ENCODE peak calls at places on chromosomes 11 and 22, in six cellular contexts. J, X, G, O, W and T are unnamed samples.

GRCh38 chr22:41256898-41257260 is 16.1 kb upstream of the CHADL start:
- DNase-seq in J (no peak), X (no peak), G (no peak), O (no peak), W (no peak), T (no peak)

GRCh38 chr11:20156876-20157613 is 3.2 kb downstream of the DBX1 start:
- DNase-seq in J (no peak), X (no peak), G (no peak), O (no peak), W (peak; percentile 32), T (no peak)

GRCh38 chr11:15707971-15708370 is 593.2 kb downstream of the INSC start:
- DNase-seq in J (no peak), X (peak; percentile 27), G (no peak), O (peak; percentile 22), W (no peak), T (no peak)

GRCh38 chr22:33757443-33758124 is 162.7 kb downstream of the LARGE1 start:
- DNase-seq in J (no peak), X (no peak), G (no peak), O (no peak), W (no peak), T (no peak)

GRCh38 chr11:59259047-59259446 is 46.3 kb upstream of the MPEG1 start:
- DNase-seq in J (no peak), X (no peak), G (no peak), O (no peak), W (no peak), T (no peak)

GRCh38 chr11:32421992-32422391 is 13.3 kb downstream of the WT1 start:
- DNase-seq in J (no peak), X (no peak), G (no peak), O (no peak), W (no peak), T (no peak)

GRCh38 chr11:61919113-61919840 is 1.9 kb upstream of the RAB3IL1 start:
- DNase-seq in J (no peak), X (peak; percentile 29), G (no peak), O (no peak), W (no peak), T (no peak)

GRCh38 chr11:62504158-62504973 is 42.2 kb downstream of the AHNAK start:
- DNase-seq in J (peak; percentile 80), X (no peak), G (no peak), O (no peak), W (no peak), T (no peak)

GRCh38 chr11:12126352-12127019 is 16.1 kb downstream of the MICAL2 start:
- DNase-seq in J (peak; percentile 77), X (no peak), G (no peak), O (peak; percentile 68), W (peak; percentile 78), T (no peak)

GRCh38 chr11:73072935-73073481 is 69.1 kb downstream of the FCHSD2 start:
- DNase-seq in J (no peak), X (no peak), G (peak; percentile 72), O (no peak), W (peak; percentile 27), T (no peak)

GRCh38 chr22:32589007-32589406 is 114.4 kb downstream of the FBXO7 start:
- DNase-seq in J (no peak), X (no peak), G (no peak), O (no peak), W (no peak), T (peak; percentile 57)

GRCh38 chr11:75509201-75509600 is 16.5 kb downstream of the GDPD5 start:
- DNase-seq in J (no peak), X (no peak), G (no peak), O (no peak), W (no peak), T (no peak)

GRCh38 chr11:108237058-108237481 is 14.2 kb downstream of the ATM start:
- DNase-seq in J (no peak), X (no peak), G (no peak), O (no peak), W (no peak), T (no peak)

GRCh38 chr22:45477366-45478107 is 25.1 kb upstream of the FBLN1 start:
- DNase-seq in J (peak; percentile 36), X (no peak), G (no peak), O (no peak), W (no peak), T (no peak)

GRCh38 chr11:576791-577610 is 731 bp downstream of the PHRF1 start:
- DNase-seq in J (no peak), X (peak; percentile 53), G (no peak), O (no peak), W (no peak), T (no peak)

GRCh38 chr11:84430661-84431060 is 1144.5 kb upstream of the CCDC90B start:
- DNase-seq in J (no peak), X (no peak), G (no peak), O (no peak), W (no peak), T (no peak)

GRCh38 chr11:66113132-66113856 is 43.2 kb downstream of the PACS1 start:
- DNase-seq in J (no peak), X (no peak), G (no peak), O (no peak), W (no peak), T (no peak)

GRCh38 chr22:25643232-25644000 is 78.9 kb downstream of the GRK3 start:
- DNase-seq in J (no peak), X (no peak), G (peak; percentile 46), O (no peak), W (no peak), T (no peak)

GRCh38 chr11:79208126-79208525 is 232.7 kb downstream of the TENM4 start:
- DNase-seq in J (no peak), X (no peak), G (peak; percentile 4), O (no peak), W (no peak), T (no peak)

GRCh38 chr11:120750647-120751419 is 239.3 kb downstream of the GRIK4 start:
- DNase-seq in J (no peak), X (no peak), G (no peak), O (no peak), W (no peak), T (no peak)

GRCh38 chr11:32100495-32100894 is 9.6 kb downstream of the RCN1 start:
- DNase-seq in J (no peak), X (no peak), G (no peak), O (no peak), W (no peak), T (no peak)

GRCh38 chr11:103901656-103902055 is 134.8 kb upstream of the DDI1 start:
- DNase-seq in J (no peak), X (no peak), G (no peak), O (no peak), W (no peak), T (no peak)

GRCh38 chr11:103898577-103899336 is 137.7 kb upstream of the DDI1 start:
- DNase-seq in J (no peak), X (no peak), G (peak; percentile 56), O (no peak), W (no peak), T (no peak)

GRCh38 chr11:103897156-103897555 is 139.3 kb upstream of the DDI1 start:
- DNase-seq in J (no peak), X (no peak), G (no peak), O (no peak), W (no peak), T (no peak)

GRCh38 chr11:103894673-103895072 is 141.8 kb upstream of the DDI1 start:
- DNase-seq in J (no peak), X (no peak), G (no peak), O (no peak), W (no peak), T (no peak)

GRCh38 chr11:103898065-103898464 is 138.4 kb upstream of the DDI1 start:
- DNase-seq in J (no peak), X (no peak), G (peak; percentile 40), O (no peak), W (no peak), T (no peak)
- H3K4me3 ChIP-seq in J (no peak overlapping the region), X (no peak overlapping the region), G (peak overlapping the region; percentile 66), O (no peak overlapping the region), W (no peak overlapping the region), T (no peak overlapping the region)

DNA sequence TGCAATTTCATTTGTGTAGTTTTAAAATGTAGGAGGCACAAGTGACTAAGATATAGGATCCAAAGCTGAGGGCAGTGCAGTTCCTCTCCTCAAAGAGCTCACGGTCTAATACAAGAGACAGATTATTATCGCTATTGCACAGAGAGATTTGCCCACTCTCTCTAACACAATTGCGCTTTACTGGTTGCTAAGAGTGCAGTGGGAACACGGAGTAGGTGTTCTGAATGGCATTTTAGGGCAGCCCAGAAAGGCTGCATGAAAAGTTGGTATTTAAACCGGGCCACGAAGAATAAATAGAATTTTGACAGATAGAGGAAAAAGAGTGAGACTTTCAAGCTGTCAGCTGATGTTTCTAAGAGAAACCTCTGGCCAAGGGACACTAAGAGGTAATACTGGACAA is 79.5 kb downstream of the BLID start:
- DNase-seq in J (no peak), X (no peak), G (no peak), O (no peak), W (no peak), T (no peak)
- H3K4me3 ChIP-seq in J (no peak overlapping the region), X (no peak overlapping the region), G (no peak overlapping the region), O (no peak overlapping the region), W (no peak overlapping the region), T (no peak overlapping the region)

DNA sequence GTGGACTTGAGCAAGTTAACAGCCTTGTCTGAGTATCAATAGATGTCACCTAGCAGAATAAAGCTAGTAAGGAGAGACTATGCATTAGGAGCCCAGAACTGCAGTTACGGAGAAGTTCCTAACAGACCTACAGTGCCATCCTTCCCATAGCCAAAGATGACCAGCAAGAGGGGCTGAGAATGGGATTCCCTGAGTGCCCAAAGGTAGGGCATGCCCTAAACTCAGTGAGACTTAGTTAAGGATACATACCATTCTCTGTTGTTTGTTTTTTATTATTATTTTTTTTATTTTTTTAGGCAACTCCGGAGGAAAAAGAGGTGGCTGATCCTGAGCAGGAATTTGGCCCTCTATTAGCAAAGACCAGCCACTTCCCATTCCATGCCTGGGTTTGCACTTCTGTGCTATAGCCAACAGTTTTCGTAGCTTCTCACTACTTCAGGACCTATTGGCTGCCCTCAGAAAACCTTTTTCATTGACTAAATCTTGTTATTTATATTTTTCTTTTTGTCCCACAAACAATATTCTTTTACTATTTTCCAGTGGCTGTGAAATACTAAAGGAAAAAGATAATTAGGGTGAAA is 33.3 kb upstream of the CCDC34 start:
- DNase-seq in J (no peak), X (no peak), G (no peak), O (no peak), W (no peak), T (no peak)
- H3K4me3 ChIP-seq in J (no peak overlapping the region), X (no peak overlapping the region), G (no peak overlapping the region), O (peak overlapping the region; percentile 21), W (no peak overlapping the region), T (no peak overlapping the region)

DNA sequence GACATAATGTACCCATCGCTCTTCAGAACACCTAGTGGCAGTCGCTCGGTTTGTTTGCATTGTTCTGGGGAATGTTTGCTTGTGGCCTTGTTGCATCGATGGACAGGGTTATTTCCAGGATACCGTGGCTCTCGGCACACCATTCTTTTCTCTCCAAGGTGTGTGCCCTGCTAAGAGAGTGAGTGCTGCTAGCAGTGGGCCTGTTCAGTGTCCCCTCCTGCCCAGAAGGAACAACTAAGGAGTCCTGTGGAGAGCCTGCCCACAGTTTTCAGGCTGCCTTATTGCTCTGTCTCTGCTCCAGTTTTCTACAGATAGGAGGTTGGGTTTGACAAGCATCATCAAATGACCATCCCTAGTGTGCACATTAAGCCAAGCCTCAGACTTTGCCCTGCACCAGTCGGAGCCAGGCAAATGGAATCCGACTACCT is 1.4 kb downstream of the CRY2 start:
- DNase-seq in J (no peak), X (no peak), G (no peak), O (no peak), W (no peak), T (no peak)
- H3K4me3 ChIP-seq in J (peak overlapping the region; percentile 98), X (peak overlapping the region; percentile 87), G (peak overlapping the region; percentile 78), O (peak overlapping the region; percentile 96), W (no peak overlapping the region), T (peak overlapping the region; percentile 99)